ENCODE peak calls at places on chromosome 9, in ten cellular contexts. X is ACHN; M is NCI-H748 treated with DMSO at 0.1 percent for 48 hours; S is activated naive CD4-positive, alpha-beta T cell treated with anti-CD3 and anti-CD28 coated beads, Interleukin-2, amount 50 U/mL, for 72 hours; O is T1000; D is stimulated activated CD4-positive, alpha-beta T cell treated with anti-CD3 and anti-CD28 coated beads, Interleukin-4, amount 100 ng/mL, for 48 hours; N is cardiac septum; U is stimulated activated naive CD4-positive, alpha-beta T cell; G is AG04450; A is transverse colon. T is an unnamed sample.

GRCh38 chr9:86488794-86489193 is 134.6 kb upstream of the TUT7 start:
- DNase-seq in O (no peak), U (no peak), G (no peak), N (no peak), S (no peak), M (no peak), A (no peak), D (no peak), X (no peak), T (no peak)

GRCh38 chr9:133468777-133469455 is 9.1 kb downstream of the CACFD1 start:
- DNase-seq in M (no peak), A (no peak), S (no peak), N (no peak), D (no peak), O (no peak), G (no peak), U (no peak), X (no peak), T (no peak)

GRCh38 chr9:107472581-107473335 is 16.8 kb downstream of the KLF4 start:
- DNase-seq in O (no peak), X (no peak), U (no peak), A (no peak), M (peak; percentile 71), S (no peak), N (no peak), G (no peak), D (no peak), T (no peak)

GRCh38 chr9:132094314-132094791 is 14.7 kb upstream of the MED27 start:
- DNase-seq in S (no peak), U (no peak), N (no peak), A (no peak), X (no peak), M (no peak), O (no peak), G (peak; percentile 83), D (no peak), T (no peak)

GRCh38 chr9:68923480-68923879 is 90.4 kb downstream of the PRKACG start:
- DNase-seq in N (no peak), O (no peak), G (no peak), D (no peak), U (no peak), M (no peak), A (no peak), X (no peak), S (no peak), T (no peak)

GRCh38 chr9:100555471-100555870 is 22.4 kb upstream of the CAVIN4 start:
- DNase-seq in A (no peak), M (no peak), O (no peak), D (no peak), S (no peak), N (no peak), X (no peak), G (no peak), U (no peak), T (no peak)

GRCh38 chr9:131735238-131736181 is 4.4 kb downstream of the RAPGEF1 start:
- DNase-seq in U (no peak), G (no peak), M (no peak), A (peak; percentile 72), N (no peak), D (no peak), O (no peak), S (no peak), X (no peak), T (no peak)

GRCh38 chr9:90523953-90524352 is 118.7 kb downstream of the DIRAS2 start:
- DNase-seq in X (no peak), A (peak; percentile 51), G (no peak), N (no peak), S (no peak), O (no peak), M (no peak), U (no peak), D (no peak), T (peak; percentile 27)

GRCh38 chr9:35604578-35605335 is at the start of gene TESK1:
- DNase-seq in M (peak; percentile 34), O (peak; percentile 12), U (peak; percentile 73), X (peak; percentile 73), G (no peak), N (peak; percentile 80), D (peak; percentile 81), A (peak; percentile 89), S (peak; percentile 89), T (peak; percentile 88)

GRCh38 chr9:134187110-134187531 is 22.8 kb upstream of the RNU6ATAC start:
- DNase-seq in X (no peak), G (no peak), N (peak; percentile 39), D (no peak), S (no peak), U (no peak), A (no peak), M (no peak), O (no peak), T (peak; percentile 0)

GRCh38 chr9:96483197-96483596 is 33.2 kb downstream of the HABP4 start:
- DNase-seq in X (no peak), U (no peak), S (no peak), M (no peak), A (no peak), O (no peak), N (no peak), G (no peak), D (no peak), T (no peak)

GRCh38 chr9:82563094-82563493 is 499.8 kb downstream of the RASEF start:
- DNase-seq in X (no peak), O (no peak), G (no peak), D (no peak), A (no peak), U (no peak), N (no peak), S (no peak), M (no peak), T (no peak)